ENCODE peak calls at places on chromosomes 4 and X, in seven cellular contexts. X is M059J; A is RKO; P is activated T-helper 1 cell treated with anti-CD3 and anti-CD28 coated beads, Interleukin-2, amount 50 U/mL, for 16 hours; D is stimulated activated CD4-positive, alpha-beta T cell treated with anti-CD3 and anti-CD28 coated beads, Interleukin-1b, Interleukin-23, amount 100 ng/mL, for 24 hours; U is osteocyte; M is NCI-H524. I is an unnamed sample.

GRCh38 chr4:2263701-2264321 is 1.9 kb upstream of the MXD4 start:
- DNase-seq in X (no peak), A (no peak), P (no peak), D (no peak), U (no peak), M (no peak), I (no peak)

GRCh38 chr4:101198741-101199339 is 148.5 kb downstream of the PPP3CA start:
- DNase-seq in X (no peak), A (no peak), P (no peak), D (no peak), U (no peak), M (peak; percentile 62), I (no peak)

GRCh38 chrX:2325076-2325784 is 175.5 kb downstream of the DHRSX start:
- DNase-seq in X (no peak), A (no peak), P (no peak), D (no peak), U (no peak), M (no peak), I (peak; percentile 47)

GRCh38 chrX:53824686-53825085 is 138.2 kb upstream of the HUWE1 start:
- DNase-seq in X (no peak), A (no peak), P (no peak), D (no peak), U (no peak), M (no peak), I (no peak)

GRCh38 chr4:26289421-26289820 is 31.4 kb upstream of the RBPJ start:
- DNase-seq in X (peak; percentile 75), A (no peak), P (no peak), D (no peak), U (no peak), M (no peak), I (no peak)

GRCh38 chrX:48496660-48497059 is 12.1 kb upstream of the PORCN start:
- DNase-seq in X (peak; percentile 62), A (peak; percentile 35), P (no peak), D (no peak), U (no peak), M (no peak), I (no peak)

GRCh38 chrX:155334486-155335316 is at the start of gene CLIC2:
- DNase-seq in X (peak; percentile 59), A (no peak), P (no peak), D (no peak), U (no peak), M (peak; percentile 4), I (peak; percentile 56)

GRCh38 chr4:108683479-108683878 is 33.1 kb downstream of the OSTC start:
- DNase-seq in X (peak; percentile 29), A (peak; percentile 67), P (no peak), D (no peak), U (no peak), M (peak; percentile 1), I (peak; percentile 16)

GRCh38 chrX:104166735-104167436 is 633 bp downstream of the FAM199X start:
- DNase-seq in X (peak; percentile 3), A (peak; percentile 14), P (no peak), D (no peak), U (no peak), M (no peak), I (no peak)

GRCh38 chrX:103656623-103657022 is 27.8 kb downstream of the TCEAL1 start:
- DNase-seq in X (peak; percentile 98), A (peak; percentile 82), P (no peak), D (no peak), U (no peak), M (no peak), I (peak; percentile 29)

GRCh38 chr4:168028568-168028967 is 63.8 kb upstream of the ANXA10 start:
- DNase-seq in X (peak; percentile 53), A (peak; percentile 23), P (no peak), D (no peak), U (no peak), M (peak; percentile 14), I (no peak)

GRCh38 chr4:81069706-81070331 is 39.3 kb downstream of the BMP3 start:
- DNase-seq in X (peak; percentile 75), A (peak; percentile 85), P (no peak), D (peak; percentile 10), U (no peak), M (peak; percentile 86), I (peak; percentile 78)

GRCh38 chrX:66384722-66385121 is 220.7 kb downstream of the HEPH start:
- DNase-seq in X (no peak), A (no peak), P (no peak), D (no peak), U (no peak), M (no peak), I (no peak)